ENCODE peak calls at places on chromosomes 12 and 14, in eight cellular contexts. One of them, this sample, is unnamed.

GRCh38 chr12:114003286-114003685 is 37.2 kb upstream of the RBM19 start:
- DNase-seq in neural crest cell: no peak
- DNase-seq in cardiac fibroblast: no peak
- DNase-seq in NCI-H1092 treated with DMSO at 0.1 percent for 48 hours: no peak
- DNase-seq in CD4-positive, alpha-beta T cell: no peak
- DNase-seq in H4: no peak
- DNase-seq in lower leg skin: no peak
- DNase-seq in posterior cingulate gyrus: no peak
- DNase-seq in this sample: no peak

GRCh38 chr12:21925296-21925913 is 15.8 kb downstream of the ABCC9 start:
- DNase-seq in cardiac fibroblast: no peak
- DNase-seq in CD4-positive, alpha-beta T cell: no peak
- DNase-seq in posterior cingulate gyrus: no peak
- DNase-seq in H4: no peak
- DNase-seq in NCI-H1092 treated with DMSO at 0.1 percent for 48 hours: no peak
- DNase-seq in neural crest cell: no peak
- DNase-seq in lower leg skin: no peak
- DNase-seq in this sample: no peak

GRCh38 chr14:63045234-63045611 is at the start of gene KCNH5:
- DNase-seq in CD4-positive, alpha-beta T cell: no peak
- DNase-seq in NCI-H1092 treated with DMSO at 0.1 percent for 48 hours: peak; percentile 86
- DNase-seq in cardiac fibroblast: peak; percentile 41
- DNase-seq in H4: peak; percentile 44
- DNase-seq in posterior cingulate gyrus: peak; percentile 46
- DNase-seq in lower leg skin: no peak
- DNase-seq in neural crest cell: no peak
- DNase-seq in this sample: no peak

GRCh38 chr12:79056775-79057174 is 192.2 kb downstream of the SYT1 start:
- DNase-seq in lower leg skin: no peak
- DNase-seq in NCI-H1092 treated with DMSO at 0.1 percent for 48 hours: no peak
- DNase-seq in cardiac fibroblast: peak; percentile 25
- DNase-seq in neural crest cell: no peak
- DNase-seq in posterior cingulate gyrus: no peak
- DNase-seq in CD4-positive, alpha-beta T cell: no peak
- DNase-seq in H4: no peak
- DNase-seq in this sample: no peak

GRCh38 chr12:52906049-52906645 is 1.3 kb upstream of the KRT8 start:
- DNase-seq in neural crest cell: no peak
- DNase-seq in posterior cingulate gyrus: no peak
- DNase-seq in CD4-positive, alpha-beta T cell: no peak
- DNase-seq in lower leg skin: no peak
- DNase-seq in cardiac fibroblast: no peak
- DNase-seq in NCI-H1092 treated with DMSO at 0.1 percent for 48 hours: no peak
- DNase-seq in H4: no peak
- DNase-seq in this sample: no peak

GRCh38 chr12:121224591-121224990 is 14.7 kb downstream of the P2RX4 start:
- DNase-seq in H4: no peak
- DNase-seq in lower leg skin: no peak
- DNase-seq in neural crest cell: no peak
- DNase-seq in cardiac fibroblast: no peak
- DNase-seq in posterior cingulate gyrus: no peak
- DNase-seq in NCI-H1092 treated with DMSO at 0.1 percent for 48 hours: no peak
- DNase-seq in CD4-positive, alpha-beta T cell: no peak
- DNase-seq in this sample: peak; percentile 40

GRCh38 chr14:62655161-62655560 is 390.1 kb downstream of the KCNH5 start:
- DNase-seq in NCI-H1092 treated with DMSO at 0.1 percent for 48 hours: no peak
- DNase-seq in lower leg skin: no peak
- DNase-seq in CD4-positive, alpha-beta T cell: no peak
- DNase-seq in H4: no peak
- DNase-seq in cardiac fibroblast: peak; percentile 22
- DNase-seq in posterior cingulate gyrus: no peak
- DNase-seq in neural crest cell: no peak
- DNase-seq in this sample: no peak

GRCh38 chr14:93903342-93904184 is 23.6 kb upstream of the FAM181A start:
- DNase-seq in CD4-positive, alpha-beta T cell: no peak
- DNase-seq in lower leg skin: no peak
- DNase-seq in H4: no peak
- DNase-seq in cardiac fibroblast: no peak
- DNase-seq in NCI-H1092 treated with DMSO at 0.1 percent for 48 hours: peak; percentile 2
- DNase-seq in neural crest cell: peak; percentile 27
- DNase-seq in posterior cingulate gyrus: peak; percentile 28
- DNase-seq in this sample: no peak

GRCh38 chr12:120229071-120229582 is 28.2 kb upstream of the RPLP0 start:
- DNase-seq in H4: no peak
- DNase-seq in lower leg skin: no peak
- DNase-seq in posterior cingulate gyrus: no peak
- DNase-seq in cardiac fibroblast: no peak
- DNase-seq in neural crest cell: no peak
- DNase-seq in NCI-H1092 treated with DMSO at 0.1 percent for 48 hours: no peak
- DNase-seq in CD4-positive, alpha-beta T cell: no peak
- DNase-seq in this sample: no peak

GRCh38 chr14:85883971-85884370 is 354.0 kb downstream of the FLRT2 start:
- DNase-seq in CD4-positive, alpha-beta T cell: no peak
- DNase-seq in H4: no peak
- DNase-seq in neural crest cell: no peak
- DNase-seq in lower leg skin: no peak
- DNase-seq in cardiac fibroblast: no peak
- DNase-seq in posterior cingulate gyrus: no peak
- DNase-seq in NCI-H1092 treated with DMSO at 0.1 percent for 48 hours: no peak
- DNase-seq in this sample: no peak

GRCh38 chr14:104691546-104692260 is 2.3 kb downstream of the INF2 start:
- DNase-seq in posterior cingulate gyrus: no peak
- DNase-seq in H4: no peak
- DNase-seq in cardiac fibroblast: no peak
- DNase-seq in CD4-positive, alpha-beta T cell: no peak
- DNase-seq in lower leg skin: no peak
- DNase-seq in neural crest cell: no peak
- DNase-seq in NCI-H1092 treated with DMSO at 0.1 percent for 48 hours: no peak
- DNase-seq in this sample: no peak

GRCh38 chr12:88922816-88923215 is 342.5 kb upstream of the KITLG start:
- DNase-seq in neural crest cell: no peak
- DNase-seq in cardiac fibroblast: peak; percentile 58
- DNase-seq in NCI-H1092 treated with DMSO at 0.1 percent for 48 hours: no peak
- DNase-seq in H4: no peak
- DNase-seq in CD4-positive, alpha-beta T cell: no peak
- DNase-seq in lower leg skin: no peak
- DNase-seq in posterior cingulate gyrus: no peak
- DNase-seq in this sample: no peak

GRCh38 chr12:122944588-122944987 is 21.7 kb downstream of the ABCB9 start:
- DNase-seq in cardiac fibroblast: peak; percentile 30
- DNase-seq in posterior cingulate gyrus: peak; percentile 74
- DNase-seq in CD4-positive, alpha-beta T cell: no peak
- DNase-seq in neural crest cell: peak; percentile 28
- DNase-seq in H4: peak; percentile 94
- DNase-seq in lower leg skin: no peak
- DNase-seq in NCI-H1092 treated with DMSO at 0.1 percent for 48 hours: no peak
- DNase-seq in this sample: no peak

GRCh38 chr12:67220065-67220464 is 49.1 kb upstream of the CAND1 start:
- DNase-seq in lower leg skin: no peak
- DNase-seq in CD4-positive, alpha-beta T cell: no peak
- DNase-seq in posterior cingulate gyrus: no peak
- DNase-seq in cardiac fibroblast: peak; percentile 5
- DNase-seq in NCI-H1092 treated with DMSO at 0.1 percent for 48 hours: peak; percentile 7
- DNase-seq in H4: peak; percentile 16
- DNase-seq in neural crest cell: no peak
- DNase-seq in this sample: no peak

GRCh38 chr12:76026643-76027063 is 4.9 kb downstream of the PHLDA1 start:
- DNase-seq in lower leg skin: no peak
- DNase-seq in cardiac fibroblast: peak; percentile 87
- DNase-seq in NCI-H1092 treated with DMSO at 0.1 percent for 48 hours: no peak
- DNase-seq in neural crest cell: no peak
- DNase-seq in CD4-positive, alpha-beta T cell: no peak
- DNase-seq in posterior cingulate gyrus: no peak
- DNase-seq in H4: peak; percentile 22
- DNase-seq in this sample: no peak

GRCh38 chr14:91613459-91614145 is 103.5 kb upstream of the PPP4R3A start:
- DNase-seq in lower leg skin: no peak
- DNase-seq in CD4-positive, alpha-beta T cell: no peak
- DNase-seq in NCI-H1092 treated with DMSO at 0.1 percent for 48 hours: no peak
- DNase-seq in neural crest cell: no peak
- DNase-seq in posterior cingulate gyrus: no peak
- DNase-seq in H4: peak; percentile 9
- DNase-seq in cardiac fibroblast: no peak
- DNase-seq in this sample: no peak

GRCh38 chr12:120230326-120230973 is 29.5 kb upstream of the RPLP0 start:
- DNase-seq in posterior cingulate gyrus: no peak
- DNase-seq in cardiac fibroblast: peak; percentile 95
- DNase-seq in H4: peak; percentile 96
- DNase-seq in NCI-H1092 treated with DMSO at 0.1 percent for 48 hours: no peak
- DNase-seq in lower leg skin: no peak
- DNase-seq in CD4-positive, alpha-beta T cell: no peak
- DNase-seq in neural crest cell: no peak
- DNase-seq in this sample: no peak

GRCh38 chr12:96083020-96083489 is 47.7 kb upstream of the LTA4H start:
- DNase-seq in cardiac fibroblast: peak; percentile 9
- DNase-seq in H4: no peak
- DNase-seq in CD4-positive, alpha-beta T cell: no peak
- DNase-seq in lower leg skin: no peak
- DNase-seq in neural crest cell: no peak
- DNase-seq in posterior cingulate gyrus: no peak
- DNase-seq in NCI-H1092 treated with DMSO at 0.1 percent for 48 hours: no peak
- DNase-seq in this sample: no peak

GRCh38 chr12:122880668-122881067 is 15.3 kb downstream of the VPS37B start:
- DNase-seq in lower leg skin: no peak
- DNase-seq in NCI-H1092 treated with DMSO at 0.1 percent for 48 hours: no peak
- DNase-seq in cardiac fibroblast: peak; percentile 69
- DNase-seq in neural crest cell: no peak
- DNase-seq in H4: peak; percentile 41
- DNase-seq in CD4-positive, alpha-beta T cell: no peak
- DNase-seq in posterior cingulate gyrus: peak; percentile 80
- DNase-seq in this sample: no peak

GRCh38 chr12:19074700-19075099 is 54.8 kb upstream of the PLEKHA5 start:
- DNase-seq in CD4-positive, alpha-beta T cell: no peak
- DNase-seq in lower leg skin: no peak
- DNase-seq in NCI-H1092 treated with DMSO at 0.1 percent for 48 hours: no peak
- DNase-seq in neural crest cell: no peak
- DNase-seq in posterior cingulate gyrus: no peak
- DNase-seq in H4: no peak
- DNase-seq in cardiac fibroblast: no peak
- DNase-seq in this sample: no peak

GRCh38 chr14:27995688-27996087 is 770.9 kb upstream of the FOXG1 start:
- DNase-seq in lower leg skin: no peak
- DNase-seq in neural crest cell: no peak
- DNase-seq in NCI-H1092 treated with DMSO at 0.1 percent for 48 hours: peak; percentile 99
- DNase-seq in cardiac fibroblast: no peak
- DNase-seq in H4: no peak
- DNase-seq in posterior cingulate gyrus: no peak
- DNase-seq in CD4-positive, alpha-beta T cell: no peak
- DNase-seq in this sample: no peak

GRCh38 chr12:124782132-124782531 is 81.5 kb downstream of the SCARB1 start:
- DNase-seq in CD4-positive, alpha-beta T cell: no peak
- DNase-seq in neural crest cell: no peak
- DNase-seq in lower leg skin: no peak
- DNase-seq in cardiac fibroblast: no peak
- DNase-seq in H4: no peak
- DNase-seq in NCI-H1092 treated with DMSO at 0.1 percent for 48 hours: no peak
- DNase-seq in posterior cingulate gyrus: no peak
- DNase-seq in this sample: no peak

GRCh38 chr14:20998139-20998538 is 954 bp upstream of the SLC39A2 start:
- DNase-seq in neural crest cell: no peak
- DNase-seq in CD4-positive, alpha-beta T cell: no peak
- DNase-seq in H4: no peak
- DNase-seq in cardiac fibroblast: no peak
- DNase-seq in posterior cingulate gyrus: no peak
- DNase-seq in lower leg skin: no peak
- DNase-seq in NCI-H1092 treated with DMSO at 0.1 percent for 48 hours: no peak
- DNase-seq in this sample: no peak